ENCODE peak calls at places on chromosomes 1 and 21, in ten cellular contexts. K is mammary epithelial cell, T is AG04450, N is SK-N-SH, F is A549, U is neural progenitor cell, I is astrocyte of the spinal cord, W is tibial nerve, H is NB4, V is kidney epithelial cell. E is an unnamed sample.

GRCh38 chr1:67749263-67749843 is 64.4 kb downstream of the GADD45A start:
- DNase-seq in H (no peak), I (no peak), N (no peak), T (no peak), W (no peak), K (no peak), U (peak), F (no peak), V (no peak), E (no peak)

GRCh38 chr1:156123356-156124196 is 9.1 kb downstream of the LMNA start:
- DNase-seq in K (peak), T (peak), U (peak), I (peak), H (peak), F (peak), N (peak), W (peak), V (peak), E (peak)

GRCh38 chr1:201488817-201489581 is 17.9 kb downstream of the CSRP1 start:
- DNase-seq in N (peak), F (peak), V (peak), K (peak), I (peak), H (no peak), T (peak), W (no peak), U (no peak), E (peak)

GRCh38 chr1:25691211-25691610 is 74.6 kb downstream of the MAN1C1 start:
- DNase-seq in F (no peak), I (no peak), K (no peak), T (no peak), W (no peak), N (no peak), H (no peak), U (no peak), V (no peak), E (no peak)

GRCh38 chr1:67430358-67431155 is at the start of gene SERBP1:
- DNase-seq in U (peak), W (peak), T (peak), V (peak), F (peak), H (peak), I (peak), K (peak), N (peak), E (peak)

GRCh38 chr1:236063551-236063918 is 1.4 kb downstream of the NID1 start:
- DNase-seq in K (no peak), U (no peak), T (no peak), I (peak), H (no peak), F (no peak), W (no peak), V (no peak), N (no peak), E (no peak)

GRCh38 chr1:89871768-89872473 is 51.1 kb downstream of the LRRC8D start:
- DNase-seq in U (no peak), W (no peak), V (no peak), T (no peak), H (no peak), K (no peak), F (no peak), N (no peak), I (no peak), E (no peak)

GRCh38 chr21:45970674-45971486 is 10.7 kb upstream of the COL6A1 start:
- DNase-seq in H (peak), T (no peak), K (no peak), V (no peak), F (peak), N (peak), I (no peak), W (no peak), U (peak), E (no peak)

GRCh38 chr1:112954945-112955677 is 885 bp downstream of the SLC16A1 start:
- DNase-seq in N (peak), I (peak), W (no peak), V (no peak), K (peak), H (peak), F (peak), U (peak), T (no peak), E (peak)

GRCh38 chr1:1151306-1151705 is 22.4 kb upstream of the TTLL10 start:
- DNase-seq in W (no peak), K (no peak), I (no peak), T (no peak), N (no peak), V (no peak), F (no peak), H (no peak), U (no peak), E (no peak)

GRCh38 chr1:65526049-65526556 is 105.6 kb downstream of the LEPR start:
- DNase-seq in F (no peak), H (no peak), U (no peak), N (no peak), I (no peak), V (no peak), T (no peak), K (no peak), W (no peak), E (no peak)

GRCh38 chr1:12184008-12184681 is 17.4 kb downstream of the TNFRSF1B start:
- DNase-seq in F (no peak), U (peak), V (peak), N (peak), H (peak), I (peak), T (peak), K (no peak), W (peak), E (peak)

GRCh38 chr21:34771512-34772028 is 102.8 kb downstream of the CLIC6 start:
- DNase-seq in N (no peak), T (no peak), F (peak), V (no peak), W (no peak), H (peak), U (no peak), I (peak), K (peak), E (no peak)

GRCh38 chr1:173408886-173409285 is 68.2 kb upstream of the PRDX6 start:
- DNase-seq in V (no peak), T (no peak), H (no peak), W (no peak), I (peak), N (no peak), U (no peak), K (no peak), F (no peak), E (no peak)

GRCh38 chr1:53468374-53468773 is 9.2 kb downstream of the DMRTB1 start:
- DNase-seq in W (no peak), V (no peak), H (no peak), F (no peak), U (no peak), N (no peak), T (no peak), I (no peak), K (no peak), E (no peak)

GRCh38 chr1:26768755-26769154 is 19.0 kb upstream of the PIGV start:
- DNase-seq in T (no peak), H (no peak), N (no peak), V (no peak), K (peak), F (no peak), I (peak), W (no peak), U (no peak), E (peak)

GRCh38 chr1:44276006-44276405 is 62.7 kb downstream of the DMAP1 start:
- DNase-seq in H (peak), T (no peak), I (peak), V (no peak), F (no peak), K (no peak), N (no peak), U (no peak), W (no peak), E (no peak)

GRCh38 chr1:19045898-19046889 is 89.7 kb upstream of the IFFO2 start:
- DNase-seq in N (peak), T (no peak), I (no peak), V (no peak), F (no peak), K (no peak), W (no peak), U (no peak), H (no peak), E (no peak)

GRCh38 chr1:77430966-77431735 is 149.3 kb downstream of the AK5 start:
- DNase-seq in I (no peak), T (no peak), N (no peak), H (peak), U (no peak), F (no peak), V (no peak), K (no peak), W (no peak), E (no peak)

GRCh38 chr1:202349263-202349928 is 897 bp downstream of the PPP1R12B start:
- DNase-seq in W (no peak), N (peak), F (peak), V (no peak), H (peak), U (no peak), T (no peak), K (peak), I (peak), E (no peak)

GRCh38 chr1:111197598-111198289 is 2.7 kb downstream of the DENND2D start:
- DNase-seq in F (peak), H (peak), I (no peak), V (no peak), W (no peak), K (no peak), U (peak), T (no peak), N (no peak), E (no peak)

GRCh38 chr1:167661527-167662436 is 31.8 kb downstream of the RCSD1 start:
- DNase-seq in I (peak), W (no peak), U (no peak), F (peak), N (no peak), V (no peak), T (peak), K (peak), H (no peak), E (peak)

GRCh38 chr1:185316163-185317033 is 645 bp downstream of the IVNS1ABP start:
- DNase-seq in U (peak), V (peak), T (peak), W (peak), F (peak), I (peak), K (peak), H (peak), N (peak), E (peak)

GRCh38 chr1:230621290-230622022 is 20.8 kb upstream of the COG2 start:
- DNase-seq in V (no peak), W (no peak), U (no peak), N (no peak), H (no peak), F (no peak), K (no peak), I (no peak), T (no peak), E (no peak)

GRCh38 chr1:17669305-17669704 is 85.8 kb upstream of the ACTL8 start:
- DNase-seq in K (no peak), F (no peak), I (no peak), H (no peak), W (no peak), T (no peak), V (no peak), N (no peak), U (no peak), E (no peak)

GRCh38 chr1:156961709-156962108 is 41.3 kb downstream of the LRRC71 start:
- DNase-seq in H (peak), V (no peak), U (peak), F (peak), T (no peak), W (no peak), K (no peak), N (no peak), I (no peak), E (no peak)

GRCh38 chr1:21089299-21089698 is 87.4 kb downstream of the EIF4G3 start:
- DNase-seq in W (no peak), N (no peak), K (no peak), H (no peak), F (no peak), I (no peak), T (no peak), V (no peak), U (no peak), E (no peak)

GRCh38 chr1:3787347-3787710 is 9.0 kb downstream of the LRRC47 start:
- DNase-seq in T (no peak), K (no peak), H (no peak), U (no peak), N (no peak), I (no peak), V (no peak), W (no peak), F (no peak), E (no peak)

GRCh38 chr1:110554871-110555801 is 36.2 kb upstream of the KCNA10 start:
- DNase-seq in H (peak), T (no peak), V (no peak), K (no peak), I (no peak), W (no peak), N (peak), U (peak), F (peak), E (no peak)

GRCh38 chr1:97051823-97052222 is 330.2 kb downstream of the PTBP2 start:
- DNase-seq in H (no peak), W (no peak), F (no peak), U (no peak), T (no peak), V (no peak), K (no peak), N (no peak), I (no peak), E (no peak)

GRCh38 chr1:40868051-40868723 is 6.0 kb upstream of the CITED4 start:
- DNase-seq in I (peak), N (no peak), H (no peak), F (peak), T (no peak), V (peak), K (peak), W (no peak), U (no peak), E (no peak)

GRCh38 chr1:231708394-231708793 is 81.8 kb downstream of the DISC1 start:
- DNase-seq in V (no peak), I (no peak), H (no peak), F (no peak), U (no peak), N (no peak), K (no peak), T (no peak), W (no peak), E (no peak)

GRCh38 chr1:58345215-58346075 is 201.1 kb downstream of the OMA1 start:
- DNase-seq in V (no peak), I (no peak), W (no peak), N (no peak), K (no peak), T (no peak), F (no peak), H (no peak), U (peak), E (no peak)

GRCh38 chr21:29407571-29407970 is 108.8 kb downstream of the BACH1 start:
- DNase-seq in T (no peak), I (no peak), N (no peak), F (no peak), W (no peak), V (no peak), K (no peak), H (no peak), U (no peak), E (no peak)

GRCh38 chr1:169024800-169025253 is 81.7 kb upstream of the ATP1B1 start:
- DNase-seq in W (no peak), F (no peak), N (no peak), I (no peak), U (no peak), H (no peak), K (no peak), T (no peak), V (peak), E (no peak)

GRCh38 chr1:84442256-84442655 is 36.8 kb upstream of the RPF1 start:
- DNase-seq in H (peak), N (peak), V (peak), U (peak), K (peak), T (peak), W (no peak), F (peak), I (peak), E (peak)

DNA sequence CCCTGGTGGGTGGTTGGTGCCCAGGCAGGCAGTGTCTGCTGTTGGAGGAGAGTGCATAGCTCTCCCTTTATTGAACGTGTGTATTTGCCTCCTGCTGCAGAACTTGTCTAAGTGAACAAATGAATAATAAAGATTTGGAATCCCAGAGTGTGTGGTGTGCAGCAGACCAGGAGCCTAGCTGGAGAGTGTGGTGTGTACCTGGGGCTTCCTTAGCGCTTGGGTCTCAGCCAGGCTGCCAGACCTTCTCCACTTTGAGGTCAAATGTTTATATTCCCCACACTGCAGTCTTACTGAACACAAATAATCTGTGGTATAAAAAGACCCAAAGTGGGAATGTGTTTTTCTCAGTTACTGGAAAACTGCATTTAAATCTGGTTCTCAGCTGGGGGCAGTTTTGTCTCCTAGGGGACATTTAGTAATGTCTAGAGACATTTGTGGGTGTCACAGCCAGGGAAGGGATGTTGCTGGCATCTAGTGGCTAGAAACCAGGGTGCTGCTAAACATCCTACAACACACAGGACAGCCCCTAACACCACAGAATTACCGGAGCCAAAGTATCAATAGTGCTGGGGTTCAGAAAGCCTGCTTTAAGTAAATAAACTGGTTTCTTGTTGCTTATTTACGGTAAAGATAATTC is 23.6 kb downstream of the SLC37A1 start:
- DNase-seq in N (no peak), H (peak), I (no peak), F (peak), U (peak), V (no peak), K (no peak), W (no peak), T (no peak), E (no peak)
- TF ChIP-seq CTCF in N (peak), H (peak), I (peak), F (peak), U (peak), V (peak), K (peak), W (peak), T (no peak), E (peak)

GRCh38 chr1:224831501-224831900 is 98.0 kb upstream of the DNAH14 start:
- DNase-seq in V (no peak), K (no peak), W (no peak), F (no peak), U (no peak), N (no peak), H (no peak), T (no peak), I (no peak), E (no peak)
- H3K4me3 ChIP-seq in V (no peak), K (no peak), W (no peak), F (no peak), U (no peak), N (no peak), H (no peak), T (no peak), I (no peak), E (no peak)

GRCh38 chr1:29240400-29240837 is 4.1 kb downstream of the PTPRU start:
- DNase-seq in N (peak), W (no peak), F (no peak), K (no peak), H (no peak), V (no peak), I (no peak), T (no peak), U (peak), E (no peak)
- TF ChIP-seq CTCF in N (peak), W (no peak), F (no peak), K (no peak), H (peak), V (no peak), I (peak), T (peak), U (peak), E (no peak)

DNA sequence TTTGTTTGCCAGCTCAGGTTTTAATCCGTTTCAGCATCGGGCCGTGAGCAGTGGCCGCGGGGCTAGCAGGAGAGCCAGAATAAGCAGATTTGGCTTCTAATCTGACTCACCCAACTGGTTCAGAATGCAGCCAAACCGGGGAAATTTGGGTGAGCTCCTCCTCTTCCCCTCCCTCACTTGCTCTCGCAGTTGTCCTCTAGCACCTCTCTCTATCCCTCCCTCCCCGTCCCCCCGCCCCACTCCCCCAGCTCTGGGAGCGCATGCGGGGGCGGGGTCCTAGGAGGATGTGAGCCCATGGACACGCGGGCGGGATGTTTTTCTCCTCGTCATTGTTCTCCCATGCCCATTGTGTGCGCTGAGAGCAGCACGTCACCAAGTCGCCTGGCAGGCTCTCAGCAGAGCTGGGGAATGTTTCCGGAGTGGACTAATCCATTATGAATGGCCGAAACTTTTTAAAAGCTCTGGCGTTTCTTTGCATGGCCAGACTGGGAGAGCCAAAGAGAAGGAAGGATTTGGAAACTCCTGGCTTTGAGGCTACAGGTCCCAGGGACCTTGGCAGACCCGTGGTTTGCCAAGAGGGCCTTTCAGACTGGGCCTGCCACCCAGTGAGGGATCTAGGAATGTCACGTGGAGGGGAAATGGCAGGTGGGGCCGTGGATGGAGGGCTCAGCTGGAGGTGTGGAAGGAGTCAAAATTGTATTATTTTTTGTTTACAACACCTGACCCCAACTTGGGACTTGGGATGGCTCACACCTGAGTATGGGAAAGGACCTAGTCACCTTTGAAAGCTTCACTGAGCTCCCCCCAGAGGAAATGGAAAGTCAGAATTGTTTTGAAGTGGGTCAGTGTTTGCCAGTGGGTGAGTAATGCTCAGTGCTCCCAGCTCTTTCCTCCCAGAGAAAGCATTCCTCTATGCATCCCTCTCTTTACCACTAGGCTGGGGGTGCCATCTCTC is 39.2 kb downstream of the CDK18 start:
- DNase-seq in U (peak), W (peak), F (peak), H (peak), T (peak), I (peak), V (peak), K (peak), N (peak), E (peak)
- H3K4me3 ChIP-seq in U (peak), W (peak), F (peak), H (no peak), T (peak), I (peak), V (no peak), K (no peak), N (peak), E (peak)

E was measured in astrocyte of the cerebellum.